ENCODE peak calls at places on chromosomes 3 and 15, in four cellular contexts. E is H9, Q is neural progenitor cell, W is astrocyte. K is an unnamed sample. For H3K9me3 and H3K4me1, the result is how much of the 10 kb centered on the place peaks cover.

GRCh38 chr15:95987299-95987698 is 343.2 kb upstream of the NR2F2 start:
- DNase-seq in E (no peak), Q (no peak), W (no peak), K (no peak)

GRCh38 chr3:168442502-168442901 is 346.8 kb upstream of the GOLIM4 start:
- DNase-seq in W (no peak), E (no peak), Q (no peak), K (no peak)

GRCh38 chr15:70217246-70218160 is 119.8 kb upstream of the TLE3 start:
- DNase-seq in W (no peak), E (no peak), Q (no peak), K (peak)

GRCh38 chr3:14537590-14538450 is 2.3 kb downstream of the GRIP2 start:
- DNase-seq in W (no peak), Q (no peak), E (no peak), K (peak)

GRCh38 chr15:90000175-90000923 is 775 bp upstream of the ZNF710 start:
- DNase-seq in E (no peak), Q (peak), W (no peak), K (peak)

GRCh38 chr15:99564221-99565030 is 1.4 kb upstream of the MEF2A start:
- DNase-seq in E (peak), Q (peak), W (peak), K (peak)

GRCh38 chr3:183212565-183212964 is 40.5 kb upstream of the B3GNT5 start:
- DNase-seq in E (no peak), Q (no peak), W (no peak), K (no peak)

GRCh38 chr3:139251529-139251928 is 92.3 kb upstream of the MRPS22 start:
- DNase-seq in W (no peak), E (no peak), Q (no peak), K (no peak)

GRCh38 chr3:145522893-145523651 is 637.9 kb downstream of the PLOD2 start:
- DNase-seq in W (no peak), Q (no peak), E (no peak), K (no peak)

GRCh38 chr15:60006203-60006782 is 2.2 kb downstream of the FOXB1 start:
- DNase-seq in E (peak), Q (peak), W (no peak), K (peak)

GRCh38 chr15:95363636-95364035 is 966.9 kb upstream of the NR2F2 start:
- DNase-seq in Q (no peak), W (no peak), E (no peak), K (no peak)

GRCh38 chr3:190193210-190193609 is 72.5 kb upstream of the P3H2 start:
- DNase-seq in Q (no peak), W (peak), E (no peak), K (no peak)

GRCh38 chr3:54826255-54826691 is 101.6 kb downstream of the LRTM1 start:
- DNase-seq in W (peak), E (no peak), Q (no peak), K (no peak)

GRCh38 chr15:26311710-26312236 is 448.6 kb upstream of the ATP10A start:
- DNase-seq in Q (no peak), E (no peak), W (no peak), K (no peak)
- H3K9me3 ChIP-seq in Q (under half), E (under half), W (under half), K (half or more)

GRCh38 chr15:85114886-85115285 is 133.2 kb downstream of the PDE8A start:
- DNase-seq in E (no peak), Q (no peak), W (no peak), K (no peak)

GRCh38 chr15:85118173-85118572 is 136.5 kb downstream of the PDE8A start:
- DNase-seq in Q (no peak), W (no peak), E (no peak), K (no peak)

GRCh38 chr15:85116066-85116465 is 134.4 kb downstream of the PDE8A start:
- DNase-seq in E (no peak), Q (no peak), W (no peak), K (no peak)

GRCh38 chr15:85116925-85117646 is 135.4 kb downstream of the PDE8A start:
- DNase-seq in W (peak), Q (no peak), E (no peak), K (no peak)

DNA sequence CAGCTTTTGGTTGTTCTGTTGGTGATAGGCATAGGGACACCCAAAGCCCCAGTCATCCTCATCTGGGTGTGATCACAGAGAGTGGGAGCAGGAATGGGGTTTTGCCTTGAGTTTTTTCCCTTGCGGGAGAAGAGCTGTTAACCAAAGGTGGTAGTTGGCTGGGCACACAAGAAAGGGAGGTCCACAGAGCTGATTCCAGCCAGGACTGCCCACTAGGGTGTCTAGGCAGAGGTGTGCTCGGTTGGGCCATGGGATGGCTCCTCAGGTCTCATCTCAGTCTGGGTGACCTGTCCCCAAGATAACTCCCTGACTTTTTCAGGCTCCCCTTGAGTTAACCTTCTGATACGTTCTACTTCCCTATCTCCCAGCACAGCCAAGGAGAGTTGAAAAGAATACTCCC is 134.8 kb downstream of the PDE8A start:
- DNase-seq in Q (no peak), E (no peak), W (no peak), K (no peak)
- H3K4me1 ChIP-seq in Q (under half), E (under half), W (under half), K (under half)

GRCh38 chr3:128484404-128485282 is 8.4 kb downstream of the GATA2 start:
- DNase-seq in W (no peak), E (peak), Q (peak), K (peak)
- H3K9ac ChIP-seq in W (no peak), E (no peak), Q (no peak), K (no peak)

GRCh38 chr15:42890161-42890913 is 30.2 kb downstream of the TTBK2 start:
- DNase-seq in Q (no peak), W (peak), E (no peak), K (peak)
- H3K9me3 ChIP-seq in Q (under half), W (under half), E (under half), K (under half)

GRCh38 chr15:84599906-84600305 is 903 bp upstream of the ZSCAN2 start:
- DNase-seq in E (no peak), W (no peak), Q (no peak), K (peak)

GRCh38 chr15:84595660-84596059 is 5.1 kb upstream of the ZSCAN2 start:
- DNase-seq in W (no peak), Q (no peak), E (no peak), K (peak)

GRCh38 chr15:84600331-84600686 is 500 bp upstream of the ZSCAN2 start:
- DNase-seq in W (peak), Q (peak), E (peak), K (peak)

GRCh38 chr15:84598993-84599392 is 1.8 kb upstream of the ZSCAN2 start:
- DNase-seq in W (peak), E (peak), Q (peak), K (peak)

DNA sequence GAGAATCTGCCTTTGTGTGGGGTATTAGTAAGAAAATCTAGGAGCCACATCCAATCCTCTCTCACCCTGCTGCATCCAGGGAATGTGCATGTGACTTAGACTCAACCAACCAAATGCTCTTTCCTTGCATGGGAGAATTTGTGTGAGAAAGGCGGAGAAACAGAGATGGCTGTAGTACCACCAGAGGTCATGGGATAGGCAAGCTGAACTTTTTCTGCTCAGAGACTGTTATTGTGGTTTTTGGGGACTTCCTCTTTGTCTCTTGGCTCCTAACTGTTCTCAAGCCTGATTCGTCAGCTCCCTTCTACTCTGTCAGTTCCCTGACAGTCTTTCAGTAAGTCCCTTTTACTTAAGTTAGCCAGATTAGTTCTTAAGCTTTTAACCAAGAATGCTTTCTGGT is 2.6 kb upstream of the ZSCAN2 start:
- DNase-seq in Q (peak), W (no peak), E (no peak), K (peak)
- H3K4me1 ChIP-seq in Q (under half), W (under half), E (under half), K (under half)

K was measured in endodermal cell.